ENCODE peak calls at places on chromosomes 16 and 17, in ten cellular contexts. One of them, this sample, is unnamed.

GRCh38 chr16:51569204-51569911 is 418.3 kb upstream of the SALL1 start:
- DNase-seq in lung: no peak
- DNase-seq in SK-N-MC: no peak
- DNase-seq in tibial nerve: no peak
- DNase-seq in CD8-positive, alpha-beta T cell: no peak
- DNase-seq in psoas muscle: no peak
- DNase-seq in suprapubic skin: no peak
- DNase-seq in left ventricle myocardium inferior: no peak
- DNase-seq in effector memory CD4-positive, alpha-beta T cell: no peak
- DNase-seq in fibroblast of pulmonary artery: peak; percentile 62
- DNase-seq in this sample: no peak

GRCh38 chr17:1143573-1143972 is 36.2 kb downstream of the ABR start:
- DNase-seq in lung: no peak
- DNase-seq in SK-N-MC: no peak
- DNase-seq in tibial nerve: no peak
- DNase-seq in CD8-positive, alpha-beta T cell: no peak
- DNase-seq in psoas muscle: no peak
- DNase-seq in suprapubic skin: no peak
- DNase-seq in left ventricle myocardium inferior: no peak
- DNase-seq in effector memory CD4-positive, alpha-beta T cell: no peak
- DNase-seq in fibroblast of pulmonary artery: peak; percentile 35
- DNase-seq in this sample: peak; percentile 62

GRCh38 chr17:8455660-8456059 is 20.0 kb downstream of the NDEL1 start:
- DNase-seq in lung: no peak
- DNase-seq in SK-N-MC: no peak
- DNase-seq in tibial nerve: no peak
- DNase-seq in CD8-positive, alpha-beta T cell: no peak
- DNase-seq in psoas muscle: no peak
- DNase-seq in suprapubic skin: no peak
- DNase-seq in left ventricle myocardium inferior: no peak
- DNase-seq in effector memory CD4-positive, alpha-beta T cell: no peak
- DNase-seq in fibroblast of pulmonary artery: no peak
- DNase-seq in this sample: no peak

GRCh38 chr16:71412270-71413160 is 29.3 kb downstream of the TLE7 start:
- DNase-seq in lung: peak; percentile 75
- DNase-seq in SK-N-MC: peak; percentile 16
- DNase-seq in tibial nerve: peak; percentile 54
- DNase-seq in CD8-positive, alpha-beta T cell: peak; percentile 69
- DNase-seq in psoas muscle: peak; percentile 60
- DNase-seq in suprapubic skin: peak; percentile 67
- DNase-seq in left ventricle myocardium inferior: peak; percentile 28
- DNase-seq in effector memory CD4-positive, alpha-beta T cell: peak; percentile 32
- DNase-seq in fibroblast of pulmonary artery: peak; percentile 75
- DNase-seq in this sample: peak; percentile 84

GRCh38 chr17:2244545-2245525 is 58.8 kb downstream of the SMG6 start:
- DNase-seq in lung: peak; percentile 87
- DNase-seq in SK-N-MC: no peak
- DNase-seq in tibial nerve: peak; percentile 94
- DNase-seq in CD8-positive, alpha-beta T cell: peak; percentile 89
- DNase-seq in psoas muscle: peak; percentile 95
- DNase-seq in suprapubic skin: peak; percentile 96
- DNase-seq in left ventricle myocardium inferior: peak; percentile 84
- DNase-seq in effector memory CD4-positive, alpha-beta T cell: peak; percentile 56
- DNase-seq in fibroblast of pulmonary artery: peak; percentile 97
- DNase-seq in this sample: peak; percentile 64

GRCh38 chr17:65418622-65419021 is 142.8 kb downstream of the AXIN2 start:
- DNase-seq in lung: no peak
- DNase-seq in SK-N-MC: no peak
- DNase-seq in tibial nerve: no peak
- DNase-seq in CD8-positive, alpha-beta T cell: no peak
- DNase-seq in psoas muscle: peak; percentile 55
- DNase-seq in suprapubic skin: no peak
- DNase-seq in left ventricle myocardium inferior: no peak
- DNase-seq in effector memory CD4-positive, alpha-beta T cell: no peak
- DNase-seq in fibroblast of pulmonary artery: no peak
- DNase-seq in this sample: no peak

GRCh38 chr17:59155439-59156177 is at the start of gene PRR11:
- DNase-seq in lung: peak; percentile 95
- DNase-seq in SK-N-MC: peak; percentile 99
- DNase-seq in tibial nerve: peak; percentile 97
- DNase-seq in CD8-positive, alpha-beta T cell: peak; percentile 90
- DNase-seq in psoas muscle: peak; percentile 94
- DNase-seq in suprapubic skin: peak; percentile 96
- DNase-seq in left ventricle myocardium inferior: peak; percentile 91
- DNase-seq in effector memory CD4-positive, alpha-beta T cell: peak; percentile 92
- DNase-seq in fibroblast of pulmonary artery: peak; percentile 100
- DNase-seq in this sample: no peak

GRCh38 chr17:14052886-14053615 is 16.3 kb upstream of the COX10 start:
- DNase-seq in lung: no peak
- DNase-seq in SK-N-MC: no peak
- DNase-seq in tibial nerve: no peak
- DNase-seq in CD8-positive, alpha-beta T cell: no peak
- DNase-seq in psoas muscle: no peak
- DNase-seq in suprapubic skin: no peak
- DNase-seq in left ventricle myocardium inferior: no peak
- DNase-seq in effector memory CD4-positive, alpha-beta T cell: no peak
- DNase-seq in fibroblast of pulmonary artery: no peak
- DNase-seq in this sample: no peak

DNA sequence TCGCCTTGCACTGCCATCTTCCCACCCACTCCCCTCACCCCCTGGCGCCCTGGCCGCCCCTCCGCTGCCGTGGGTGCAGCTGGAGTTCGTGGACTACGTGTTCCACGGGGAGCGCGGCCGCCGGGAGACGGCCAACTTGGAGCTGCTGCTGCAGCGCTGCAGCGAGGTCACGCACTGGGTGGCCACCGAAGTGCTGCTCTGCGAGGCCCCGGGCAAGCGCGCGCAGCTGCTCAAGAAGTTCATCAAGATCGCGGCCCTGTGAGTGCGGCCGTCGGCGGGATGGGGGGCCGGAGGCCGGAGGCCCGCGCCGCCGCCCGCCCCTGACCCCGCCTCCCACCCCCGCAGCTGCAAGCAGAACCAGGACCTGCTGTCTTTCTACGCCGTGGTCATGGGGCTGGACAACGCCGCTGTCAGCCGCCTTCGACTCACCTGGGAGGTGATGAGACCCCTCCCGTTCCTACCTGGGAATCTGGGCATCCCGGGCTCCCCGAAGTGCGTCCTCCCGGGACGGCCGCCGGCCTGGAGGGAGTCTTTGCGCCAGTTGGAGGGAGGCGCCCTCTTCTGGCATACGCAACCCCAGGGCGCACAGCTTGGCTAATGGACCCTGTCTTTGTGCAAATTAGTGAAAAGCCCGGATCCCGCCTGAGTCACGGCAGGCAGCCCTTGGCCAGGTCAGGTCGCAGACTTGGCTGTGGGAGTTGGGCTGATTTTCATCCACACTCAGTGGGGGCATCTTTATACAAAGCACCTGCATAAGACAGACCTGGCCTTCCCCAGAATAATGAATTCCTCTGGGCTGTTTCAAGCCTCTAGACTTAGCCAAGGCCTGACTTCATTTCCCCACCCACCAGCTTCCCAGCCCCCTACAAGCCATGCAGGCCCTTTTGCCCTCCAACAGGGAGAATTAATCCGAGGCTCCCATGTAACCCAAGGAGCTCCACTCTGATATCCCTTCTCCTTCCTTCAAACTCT is 14.3 kb downstream of the RAPGEFL1 start:
- DNase-seq in lung: peak; percentile 68
- DNase-seq in SK-N-MC: no peak
- DNase-seq in tibial nerve: peak; percentile 73
- DNase-seq in CD8-positive, alpha-beta T cell: peak; percentile 69
- DNase-seq in psoas muscle: peak; percentile 83
- DNase-seq in suprapubic skin: peak; percentile 85
- DNase-seq in left ventricle myocardium inferior: peak; percentile 77
- DNase-seq in effector memory CD4-positive, alpha-beta T cell: peak; percentile 38
- DNase-seq in fibroblast of pulmonary artery: peak; percentile 79
- DNase-seq in this sample: no peak
- H3K4me3 ChIP-seq in lung: peak overlapping the region; percentile 23
- H3K4me3 ChIP-seq in SK-N-MC: no peak overlapping the region
- H3K4me3 ChIP-seq in tibial nerve: peak overlapping the region; percentile 62
- H3K4me3 ChIP-seq in CD8-positive, alpha-beta T cell: peak overlapping the region; percentile 55
- H3K4me3 ChIP-seq in psoas muscle: peak overlapping the region; percentile 64
- H3K4me3 ChIP-seq in suprapubic skin: peak overlapping the region; percentile 56
- H3K4me3 ChIP-seq in left ventricle myocardium inferior: peak overlapping the region; percentile 74
- H3K4me3 ChIP-seq in effector memory CD4-positive, alpha-beta T cell: peak overlapping the region; percentile 78
- H3K4me3 ChIP-seq in fibroblast of pulmonary artery: peak overlapping the region; percentile 55
- H3K4me3 ChIP-seq in this sample: no peak overlapping the region

DNA sequence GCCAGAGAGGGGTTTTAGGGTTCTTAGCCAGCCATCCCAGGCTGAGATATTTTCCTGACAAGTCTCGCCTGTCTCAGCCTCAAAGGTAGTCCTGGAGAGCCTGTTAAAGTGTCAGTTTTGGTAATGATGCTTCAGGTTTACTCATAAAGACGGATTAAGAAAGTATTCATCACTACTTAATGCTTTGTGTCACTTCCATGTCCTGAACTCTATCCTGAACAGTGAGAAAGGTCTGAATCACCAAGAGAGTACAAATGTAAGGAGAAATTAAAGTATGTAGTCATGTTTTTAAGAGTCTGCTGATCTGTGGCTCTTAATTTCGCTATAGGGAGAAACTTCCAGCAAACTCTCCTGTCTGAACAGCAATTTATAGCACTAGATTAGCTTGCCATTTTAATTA is 14.0 kb downstream of the RPGRIP1L start:
- DNase-seq in lung: no peak
- DNase-seq in SK-N-MC: no peak
- DNase-seq in tibial nerve: no peak
- DNase-seq in CD8-positive, alpha-beta T cell: no peak
- DNase-seq in psoas muscle: no peak
- DNase-seq in suprapubic skin: no peak
- DNase-seq in left ventricle myocardium inferior: no peak
- DNase-seq in effector memory CD4-positive, alpha-beta T cell: no peak
- DNase-seq in fibroblast of pulmonary artery: no peak
- DNase-seq in this sample: no peak
- H3K4me3 ChIP-seq in lung: no peak overlapping the region
- H3K4me3 ChIP-seq in SK-N-MC: no peak overlapping the region
- H3K4me3 ChIP-seq in tibial nerve: no peak overlapping the region
- H3K4me3 ChIP-seq in CD8-positive, alpha-beta T cell: no peak overlapping the region
- H3K4me3 ChIP-seq in psoas muscle: no peak overlapping the region
- H3K4me3 ChIP-seq in suprapubic skin: no peak overlapping the region
- H3K4me3 ChIP-seq in left ventricle myocardium inferior: no peak overlapping the region
- H3K4me3 ChIP-seq in effector memory CD4-positive, alpha-beta T cell: no peak overlapping the region
- H3K4me3 ChIP-seq in fibroblast of pulmonary artery: no peak overlapping the region
- H3K4me3 ChIP-seq in this sample: no peak overlapping the region

GRCh38 chr16:30740364-30741251 is 7.6 kb upstream of the PHKG2 start:
- DNase-seq in lung: peak; percentile 93
- DNase-seq in SK-N-MC: no peak
- DNase-seq in tibial nerve: peak; percentile 88
- DNase-seq in CD8-positive, alpha-beta T cell: no peak
- DNase-seq in psoas muscle: peak; percentile 91
- DNase-seq in suprapubic skin: peak; percentile 93
- DNase-seq in left ventricle myocardium inferior: peak; percentile 86
- DNase-seq in effector memory CD4-positive, alpha-beta T cell: no peak
- DNase-seq in fibroblast of pulmonary artery: peak; percentile 76
- DNase-seq in this sample: no peak
- H3K4me3 ChIP-seq in lung: no peak overlapping the region
- H3K4me3 ChIP-seq in SK-N-MC: no peak overlapping the region
- H3K4me3 ChIP-seq in tibial nerve: no peak overlapping the region
- H3K4me3 ChIP-seq in CD8-positive, alpha-beta T cell: no peak overlapping the region
- H3K4me3 ChIP-seq in psoas muscle: no peak overlapping the region
- H3K4me3 ChIP-seq in suprapubic skin: peak overlapping the region; percentile 25
- H3K4me3 ChIP-seq in left ventricle myocardium inferior: peak overlapping the region; percentile 22
- H3K4me3 ChIP-seq in effector memory CD4-positive, alpha-beta T cell: no peak overlapping the region
- H3K4me3 ChIP-seq in fibroblast of pulmonary artery: no peak overlapping the region
- H3K4me3 ChIP-seq in this sample: no peak overlapping the region

DNA sequence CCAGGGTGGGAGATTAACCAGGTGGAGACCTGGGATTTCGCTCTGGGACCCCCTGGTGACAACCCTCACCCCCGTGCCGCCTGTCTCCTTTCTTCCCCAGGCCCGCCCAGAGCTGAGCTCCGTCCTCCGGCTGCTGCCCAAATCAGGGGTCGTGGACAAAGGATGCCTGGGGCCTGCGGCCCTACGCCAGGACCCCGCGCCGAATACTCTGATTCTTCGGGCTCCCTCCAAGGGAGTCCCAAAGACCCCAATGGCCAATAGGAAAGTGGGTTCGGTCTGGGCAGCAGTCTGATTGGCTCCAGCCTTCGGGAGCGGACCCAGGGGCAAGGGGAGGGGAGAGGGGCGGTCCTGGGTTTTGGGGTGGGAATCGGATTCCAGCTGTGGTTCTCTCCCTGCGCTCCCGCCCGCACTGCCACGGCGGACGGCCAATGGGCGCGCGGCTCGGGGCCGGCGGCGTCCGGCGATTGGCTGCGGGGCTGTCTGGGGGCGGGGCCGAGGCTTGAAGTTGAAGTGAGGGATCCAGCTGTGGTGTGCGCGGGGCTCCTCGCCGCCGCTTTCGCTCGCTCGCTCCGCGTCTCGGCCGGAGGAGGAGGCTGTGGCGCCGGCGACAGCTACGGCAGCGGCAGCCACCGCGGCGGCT is at the start of gene CACNA1G:
- DNase-seq in lung: peak; percentile 82
- DNase-seq in SK-N-MC: peak; percentile 59
- DNase-seq in tibial nerve: peak; percentile 89
- DNase-seq in CD8-positive, alpha-beta T cell: peak; percentile 85
- DNase-seq in psoas muscle: peak; percentile 93
- DNase-seq in suprapubic skin: peak; percentile 93
- DNase-seq in left ventricle myocardium inferior: peak; percentile 91
- DNase-seq in effector memory CD4-positive, alpha-beta T cell: peak; percentile 82
- DNase-seq in fibroblast of pulmonary artery: peak; percentile 79
- DNase-seq in this sample: peak; percentile 97
- H3K4me3 ChIP-seq in lung: no peak within 1 kb of the TSS
- H3K4me3 ChIP-seq in SK-N-MC: peak within 1 kb of the TSS; percentile 90
- H3K4me3 ChIP-seq in tibial nerve: peak within 1 kb of the TSS; percentile 43
- H3K4me3 ChIP-seq in CD8-positive, alpha-beta T cell: peak within 1 kb of the TSS; percentile 47
- H3K4me3 ChIP-seq in psoas muscle: peak within 1 kb of the TSS; percentile 64
- H3K4me3 ChIP-seq in suprapubic skin: peak within 1 kb of the TSS; percentile 71
- H3K4me3 ChIP-seq in left ventricle myocardium inferior: peak within 1 kb of the TSS; percentile 70
- H3K4me3 ChIP-seq in effector memory CD4-positive, alpha-beta T cell: peak within 1 kb of the TSS; percentile 64
- H3K4me3 ChIP-seq in fibroblast of pulmonary artery: peak within 1 kb of the TSS; percentile 46
- H3K4me3 ChIP-seq in this sample: peak within 1 kb of the TSS; percentile 52

GRCh38 chr17:73932216-73932749 is 271.2 kb upstream of the RPL38 start:
- DNase-seq in lung: no peak
- DNase-seq in SK-N-MC: no peak
- DNase-seq in tibial nerve: no peak
- DNase-seq in CD8-positive, alpha-beta T cell: no peak
- DNase-seq in psoas muscle: no peak
- DNase-seq in suprapubic skin: no peak
- DNase-seq in left ventricle myocardium inferior: no peak
- DNase-seq in effector memory CD4-positive, alpha-beta T cell: no peak
- DNase-seq in fibroblast of pulmonary artery: no peak
- DNase-seq in this sample: no peak
- H3K4me3 ChIP-seq in lung: no peak overlapping the region
- H3K4me3 ChIP-seq in SK-N-MC: no peak overlapping the region
- H3K4me3 ChIP-seq in tibial nerve: no peak overlapping the region
- H3K4me3 ChIP-seq in CD8-positive, alpha-beta T cell: no peak overlapping the region
- H3K4me3 ChIP-seq in psoas muscle: no peak overlapping the region
- H3K4me3 ChIP-seq in suprapubic skin: no peak overlapping the region
- H3K4me3 ChIP-seq in left ventricle myocardium inferior: no peak overlapping the region
- H3K4me3 ChIP-seq in effector memory CD4-positive, alpha-beta T cell: no peak overlapping the region
- H3K4me3 ChIP-seq in fibroblast of pulmonary artery: no peak overlapping the region
- H3K4me3 ChIP-seq in this sample: no peak overlapping the region

GRCh38 chr17:17749921-17750320 is 68.7 kb downstream of the RAI1 start:
- DNase-seq in lung: peak; percentile 62
- DNase-seq in SK-N-MC: no peak
- DNase-seq in tibial nerve: peak; percentile 40
- DNase-seq in CD8-positive, alpha-beta T cell: peak; percentile 48
- DNase-seq in psoas muscle: no peak
- DNase-seq in suprapubic skin: no peak
- DNase-seq in left ventricle myocardium inferior: no peak
- DNase-seq in effector memory CD4-positive, alpha-beta T cell: peak; percentile 25
- DNase-seq in fibroblast of pulmonary artery: peak; percentile 57
- DNase-seq in this sample: peak; percentile 76
- H3K4me3 ChIP-seq in lung: no peak overlapping the region
- H3K4me3 ChIP-seq in SK-N-MC: no peak overlapping the region
- H3K4me3 ChIP-seq in tibial nerve: no peak overlapping the region
- H3K4me3 ChIP-seq in CD8-positive, alpha-beta T cell: no peak overlapping the region
- H3K4me3 ChIP-seq in psoas muscle: no peak overlapping the region
- H3K4me3 ChIP-seq in suprapubic skin: no peak overlapping the region
- H3K4me3 ChIP-seq in left ventricle myocardium inferior: no peak overlapping the region
- H3K4me3 ChIP-seq in effector memory CD4-positive, alpha-beta T cell: no peak overlapping the region
- H3K4me3 ChIP-seq in fibroblast of pulmonary artery: no peak overlapping the region
- H3K4me3 ChIP-seq in this sample: no peak overlapping the region

GRCh38 chr17:27460196-27460725 is 4.0 kb downstream of the KSR1 start:
- DNase-seq in lung: no peak
- DNase-seq in SK-N-MC: no peak
- DNase-seq in tibial nerve: no peak
- DNase-seq in CD8-positive, alpha-beta T cell: no peak
- DNase-seq in psoas muscle: no peak
- DNase-seq in suprapubic skin: no peak
- DNase-seq in left ventricle myocardium inferior: no peak
- DNase-seq in effector memory CD4-positive, alpha-beta T cell: no peak
- DNase-seq in fibroblast of pulmonary artery: no peak
- DNase-seq in this sample: no peak
- H3K4me3 ChIP-seq in lung: no peak overlapping the region
- H3K4me3 ChIP-seq in SK-N-MC: no peak overlapping the region
- H3K4me3 ChIP-seq in tibial nerve: no peak overlapping the region
- H3K4me3 ChIP-seq in CD8-positive, alpha-beta T cell: no peak overlapping the region
- H3K4me3 ChIP-seq in psoas muscle: no peak overlapping the region
- H3K4me3 ChIP-seq in suprapubic skin: no peak overlapping the region
- H3K4me3 ChIP-seq in left ventricle myocardium inferior: no peak overlapping the region
- H3K4me3 ChIP-seq in effector memory CD4-positive, alpha-beta T cell: no peak overlapping the region
- H3K4me3 ChIP-seq in fibroblast of pulmonary artery: no peak overlapping the region
- H3K4me3 ChIP-seq in this sample: no peak overlapping the region

This sample was measured in neuronal stem cell.